ENCODE peak calls at places on chromosomes 4 and X, in five cellular contexts. U is breast epithelium; B is fibroblast of lung; Z is upper lobe of left lung; K is CD4-positive, alpha-beta T cell. D is an unnamed sample. For H3K9me3, the result is how much of the 10 kb centered on the place peaks cover.

GRCh38 chr4:125762537-125762936 is 447.8 kb downstream of the FAT4 start:
- DNase-seq in B (no peak), U (no peak), K (no peak), Z (no peak), D (no peak)

GRCh38 chr4:84441758-84442377 is 57.2 kb downstream of the NKX6-1 start:
- DNase-seq in K (no peak), B (no peak), Z (no peak), U (no peak), D (no peak)

GRCh38 chr4:101066586-101066985 is 280.7 kb downstream of the PPP3CA start:
- DNase-seq in Z (no peak), K (no peak), U (no peak), B (no peak), D (no peak)

GRCh38 chr4:87978656-87979055 is 3.1 kb downstream of the SPP1 start:
- DNase-seq in Z (no peak), U (no peak), K (no peak), B (peak), D (no peak)

GRCh38 chr4:185318679-185319078 is 77.0 kb downstream of the LRP2BP start:
- DNase-seq in B (peak), Z (no peak), U (no peak), K (no peak), D (no peak)

GRCh38 chrX:111181883-111182400 is 86.0 kb downstream of the PAK3 start:
- DNase-seq in K (no peak), U (no peak), Z (no peak), B (no peak), D (no peak)

GRCh38 chr4:176563591-176563990 is 229.1 kb downstream of the VEGFC start:
- DNase-seq in B (no peak), U (no peak), K (no peak), Z (no peak), D (no peak)

GRCh38 chr4:106315476-106315967 is 487 bp downstream of the TBCK start:
- DNase-seq in K (no peak), U (no peak), B (peak), Z (no peak), D (peak)

GRCh38 chr4:59412739-59413138 is 1787.4 kb upstream of the ADGRL3 start:
- DNase-seq in Z (no peak), B (no peak), U (no peak), K (no peak), D (no peak)

GRCh38 chrX:17817242-17817641 is 43.9 kb downstream of the RAI2 start:
- DNase-seq in B (no peak), K (no peak), Z (no peak), U (no peak), D (no peak)

DNA sequence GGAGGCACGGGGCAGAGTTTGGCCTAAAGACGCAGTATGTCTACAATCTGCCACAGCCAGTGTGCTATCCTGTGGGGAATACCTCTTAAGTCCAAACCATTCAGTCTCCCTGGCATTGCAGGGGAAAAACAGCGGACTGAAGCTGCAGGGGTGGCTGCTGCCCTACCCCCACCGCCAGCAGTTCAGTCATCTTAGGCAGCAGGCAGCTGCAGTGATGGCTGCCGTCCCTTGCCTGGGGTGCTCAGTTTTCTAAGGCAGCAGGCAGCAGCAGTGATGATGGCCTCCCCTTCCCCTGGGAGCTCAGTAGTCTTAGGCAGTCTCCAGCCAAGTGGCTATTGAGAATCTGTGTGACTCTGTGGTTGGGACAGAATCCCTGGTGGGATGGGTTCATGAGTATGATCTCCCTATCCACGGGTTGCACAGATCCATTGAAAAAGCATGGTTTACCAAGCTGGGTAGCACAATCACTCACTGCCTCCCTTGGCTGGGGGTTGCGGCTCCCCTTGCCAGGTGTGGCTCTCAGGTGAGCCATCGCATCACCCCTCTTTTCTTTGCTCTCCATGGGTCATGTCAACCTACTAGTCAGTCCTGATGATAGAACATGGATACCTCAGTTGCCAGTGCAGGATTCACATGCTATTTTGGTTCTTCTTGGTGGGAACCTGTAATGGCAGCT is 48.9 kb upstream of the GRID2 start:
- DNase-seq in B (no peak), K (no peak), Z (peak), U (no peak), D (no peak)
- H3K9me3 ChIP-seq in B (under half), K (under half), Z (under half), U (under half), D (under half)

GRCh38 chr4:49032440-49033161 is 46.5 kb downstream of the CWH43 start:
- DNase-seq in B (no peak), U (no peak), K (no peak), Z (no peak), D (no peak)

GRCh38 chr4:49036528-49036927 is 50.5 kb downstream of the CWH43 start:
- DNase-seq in K (no peak), B (no peak), Z (no peak), U (no peak), D (no peak)
- H3K9me3 ChIP-seq in K (under half), B (under half), Z (under half), U (under half), D (under half)

DNA sequence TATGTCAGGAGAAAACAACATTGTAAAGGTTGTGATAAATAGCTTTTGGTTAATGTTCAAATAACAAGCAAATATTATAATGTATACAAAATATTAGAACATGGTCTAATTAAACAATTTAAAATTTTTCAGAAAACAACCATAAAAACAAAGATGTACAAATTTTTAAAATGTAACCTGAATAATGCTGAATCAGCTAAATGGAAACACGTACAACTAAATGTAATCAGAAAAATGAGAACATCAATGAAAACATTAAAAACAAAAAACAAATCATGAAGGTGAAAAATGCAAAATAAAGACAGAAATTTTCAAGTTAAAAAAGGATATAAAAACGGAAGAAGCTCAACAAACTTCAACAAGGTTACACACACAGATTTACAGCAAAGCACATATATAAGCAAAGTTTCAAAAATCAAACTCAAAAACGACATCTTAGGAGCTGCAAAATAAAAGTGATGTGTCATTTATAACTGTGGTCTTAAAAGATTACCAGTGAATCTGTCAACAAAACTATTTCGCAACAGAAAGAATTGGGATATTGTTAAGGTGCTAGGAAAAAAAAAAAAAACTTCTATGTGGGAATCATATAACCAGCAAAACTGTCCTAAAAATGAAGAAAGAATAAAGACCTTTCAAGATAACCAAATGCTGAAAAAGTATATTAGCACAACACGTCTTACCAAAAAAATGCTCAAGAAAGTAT is 31.8 kb downstream of the ZNF732 start:
- DNase-seq in K (no peak), B (no peak), Z (no peak), U (no peak), D (no peak)
- H3K9me3 ChIP-seq in K (half or more), B (under half), Z (half or more), U (under half), D (under half)

DNA sequence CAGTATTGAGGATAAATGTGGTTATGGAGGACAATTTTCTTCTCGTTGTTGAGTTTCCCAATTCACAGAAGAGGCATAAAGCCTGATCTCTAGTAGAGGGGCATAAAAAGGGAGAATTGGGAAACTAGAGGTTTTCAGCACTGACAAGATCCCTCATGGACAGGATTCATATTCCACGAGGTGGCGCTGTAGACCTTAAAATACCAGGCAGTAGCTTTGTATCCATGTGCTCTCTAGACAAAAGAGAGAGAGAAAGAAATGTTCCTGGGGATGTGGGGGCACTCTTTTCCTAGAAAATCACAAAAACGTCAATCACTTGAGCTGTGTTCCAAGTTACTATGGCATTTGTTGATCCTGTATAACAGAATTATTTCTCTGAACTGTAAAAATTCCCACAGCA is 128.3 kb downstream of the MAGEE1 start:
- DNase-seq in K (no peak), Z (no peak), U (no peak), B (peak), D (no peak)
- H3K9me3 ChIP-seq in K (under half), Z (under half), U (half or more), B (under half), D (under half)

GRCh38 chrX:153523269-153523668 is 5.8 kb downstream of the ATP2B3 start:
- DNase-seq in B (no peak), U (no peak), Z (no peak), K (no peak), D (no peak)
- H3K9me3 ChIP-seq in B (under half), U (under half), Z (under half), K (under half), D (under half)

GRCh38 chrX:155966876-155967275 is 30.6 kb upstream of the IL9R start:
- DNase-seq in Z (no peak), U (no peak), K (no peak), B (no peak), D (no peak)
- H3K9me3 ChIP-seq in Z (under half), U (under half), K (under half), B (under half), D (under half)

DNA sequence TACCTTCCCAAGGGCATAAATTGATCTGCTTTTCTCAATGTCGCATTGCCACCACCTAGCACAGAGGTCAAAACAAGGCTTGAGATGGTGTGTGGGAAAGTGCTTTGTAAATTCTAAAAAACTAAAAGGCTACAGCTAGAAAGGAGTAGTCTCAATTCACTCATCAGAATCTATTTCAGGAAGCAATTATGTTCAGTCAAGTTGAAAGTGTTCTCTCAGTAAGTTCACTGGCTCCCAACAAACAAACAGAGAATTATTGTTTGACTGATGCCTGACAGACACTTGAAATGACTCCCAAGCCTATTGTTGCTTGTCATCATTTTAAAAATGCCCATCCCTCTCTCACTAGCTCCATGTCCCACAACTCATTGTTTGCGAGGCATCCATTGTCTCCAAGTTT is 419.6 kb upstream of the CPEB2 start:
- DNase-seq in B (no peak), Z (no peak), U (no peak), K (no peak), D (no peak)
- H3K9me3 ChIP-seq in B (under half), Z (under half), U (under half), K (under half), D (under half)